ENCODE peak calls at places on chromosome 1, in four cellular contexts. U is GM06990; B is fibroblast of lung; T is CD8-positive, alpha-beta T cell. Z is an unnamed sample.

GRCh38 chr1:235954306-235955283 is 87.9 kb upstream of the LYST start:
- DNase-seq in T (peak), B (no peak), U (peak), Z (peak)

GRCh38 chr1:59136541-59137335 is 160.2 kb upstream of the FGGY start:
- DNase-seq in B (no peak), U (no peak), T (no peak), Z (no peak)

GRCh38 chr1:178137238-178137637 is 43.3 kb downstream of the RASAL2 start:
- DNase-seq in B (peak), U (no peak), T (no peak), Z (no peak)

GRCh38 chr1:67261646-67262045 is 46.0 kb upstream of the IL12RB2 start:
- DNase-seq in T (peak), U (no peak), B (no peak), Z (no peak)

GRCh38 chr1:89262643-89263042 is 10.0 kb downstream of the GBP5 start:
- DNase-seq in T (no peak), B (peak), U (no peak), Z (no peak)

GRCh38 chr1:102970496-102971078 is 137.7 kb downstream of the COL11A1 start:
- DNase-seq in T (no peak), B (peak), U (peak), Z (peak)

GRCh38 chr1:209875510-209875909 is 47.7 kb downstream of the UTP25 start:
- DNase-seq in U (no peak), B (peak), T (no peak), Z (peak)

GRCh38 chr1:98437540-98437939 is 224.0 kb upstream of the SNX7 start:
- DNase-seq in B (no peak), U (no peak), T (no peak), Z (no peak)

GRCh38 chr1:72781038-72781437 is 498.7 kb upstream of the NEGR1 start:
- DNase-seq in U (no peak), B (no peak), T (no peak), Z (no peak)

GRCh38 chr1:93779540-93780121 is 98.0 kb upstream of the BCAR3 start:
- DNase-seq in U (no peak), B (peak), T (no peak), Z (peak)

GRCh38 chr1:151043163-151043562 is 4.4 kb upstream of the C1orf56 start:
- DNase-seq in T (no peak), B (no peak), U (no peak), Z (no peak)

GRCh38 chr1:33220701-33221384 is 35.4 kb upstream of the ZNF362 start:
- DNase-seq in B (no peak), U (no peak), T (no peak), Z (no peak)

DNA sequence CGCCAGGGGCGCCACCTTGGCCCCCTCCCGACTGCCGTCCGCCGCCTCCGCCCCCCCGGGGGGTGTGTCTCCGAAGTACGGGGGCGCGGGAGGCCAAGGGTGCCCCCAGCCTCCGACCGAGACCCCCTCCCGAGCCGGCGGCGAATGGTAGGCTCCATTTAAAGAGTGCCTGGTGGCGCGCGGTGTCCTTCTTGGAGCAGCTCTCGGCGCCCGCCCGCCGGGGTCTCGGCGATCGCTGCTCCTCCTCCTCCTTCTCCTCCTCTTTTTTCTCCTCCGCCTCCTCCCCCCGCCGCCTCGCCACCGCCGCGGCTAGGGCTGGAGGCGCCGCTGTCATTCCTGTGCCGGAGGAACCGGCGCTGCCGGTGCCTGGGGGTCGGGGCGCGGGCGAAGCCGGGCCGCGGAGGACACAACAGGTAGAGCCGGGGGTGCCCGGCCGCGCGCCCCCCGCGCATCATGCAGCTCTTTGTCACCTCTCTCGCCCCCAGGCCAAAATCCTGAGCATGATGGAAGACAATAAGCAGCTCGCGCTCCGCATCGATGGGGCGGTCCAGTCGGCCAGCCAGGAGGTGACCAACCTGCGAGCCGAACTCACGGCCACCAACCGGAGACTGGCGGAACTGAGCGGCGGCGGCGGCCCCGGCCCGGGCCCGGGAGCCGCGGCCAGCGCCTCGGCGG is at the start of gene KAZN:
- DNase-seq in U (peak), T (no peak), B (no peak), Z (no peak)
- TF ChIP-seq CTCF in U (no peak), T (no peak), B (no peak), Z (no peak)

GRCh38 chr1:21950734-21951575 is 13.8 kb upstream of the HSPG2 start:
- DNase-seq in B (no peak), U (no peak), T (no peak), Z (no peak)
- TF ChIP-seq CTCF in B (no peak), U (no peak), T (no peak), Z (no peak)

DNA sequence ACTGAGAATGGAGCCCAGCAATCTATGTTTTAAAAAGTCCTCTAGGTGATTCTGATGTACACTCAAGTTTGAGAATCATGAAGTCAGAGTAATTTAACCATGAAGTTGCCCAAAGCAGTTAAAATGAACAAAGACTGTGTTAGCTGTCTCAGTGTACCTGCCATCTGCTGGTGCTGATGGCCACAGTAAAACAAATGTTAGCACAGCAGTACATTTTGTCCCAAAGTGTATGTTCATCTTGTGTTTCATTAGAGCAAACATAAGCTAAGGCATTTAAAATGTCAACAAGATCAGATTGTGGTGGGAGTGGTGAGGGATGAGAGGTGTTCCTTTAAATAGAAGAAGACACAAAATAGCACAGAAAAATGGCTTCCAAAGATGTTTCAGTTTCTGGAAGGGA is 31.1 kb downstream of the FYB2 start:
- DNase-seq in T (no peak), B (no peak), U (no peak), Z (no peak)
- TF ChIP-seq CTCF in T (no peak), B (no peak), U (no peak), Z (no peak)

GRCh38 chr1:6447016-6447817 is 18.8 kb downstream of the TNFRSF25 start:
- DNase-seq in B (no peak), T (no peak), U (no peak), Z (no peak)

GRCh38 chr1:6444377-6444776 is 19.8 kb downstream of the ESPN start:
- DNase-seq in U (no peak), T (no peak), B (no peak), Z (no peak)

GRCh38 chr1:6443339-6444115 is 19.0 kb downstream of the ESPN start:
- DNase-seq in U (no peak), T (no peak), B (no peak), Z (no peak)

GRCh38 chr1:6446665-6447015 is 19.3 kb downstream of the TNFRSF25 start:
- DNase-seq in B (no peak), U (no peak), T (no peak), Z (no peak)

DNA sequence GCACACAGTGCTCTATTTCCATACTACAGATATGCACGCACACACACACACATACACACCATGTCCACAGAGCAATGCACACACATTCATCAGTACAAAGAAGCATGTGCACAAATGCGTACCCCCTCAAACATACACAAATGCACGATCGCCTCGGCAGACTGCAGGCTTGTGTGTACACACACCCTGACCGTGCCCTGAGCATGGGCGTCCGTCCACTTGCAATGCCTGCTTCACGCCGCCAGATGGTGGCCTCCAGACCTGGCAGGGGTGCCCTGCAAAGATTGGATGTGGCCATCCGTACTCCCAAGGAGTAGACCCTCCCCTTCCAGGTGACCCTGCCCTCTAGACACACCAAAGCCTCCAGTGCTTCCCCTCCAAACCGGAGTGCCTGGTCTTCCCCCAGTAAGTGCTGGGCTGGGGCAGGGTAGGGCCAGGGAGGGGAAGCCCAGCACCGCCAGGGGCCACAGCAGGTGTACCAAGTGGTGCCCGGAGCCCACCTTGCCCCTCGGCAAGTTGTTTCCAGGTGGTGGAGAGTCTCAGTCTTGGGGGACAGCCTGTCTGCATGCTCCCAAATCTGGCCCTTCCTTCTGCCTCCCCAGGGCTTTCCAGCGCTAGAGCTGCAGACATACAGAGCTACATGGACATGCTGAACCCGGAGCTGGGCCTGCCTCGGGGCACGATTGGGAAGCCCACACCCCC is 20.6 kb downstream of the ESPN start:
- DNase-seq in T (no peak), U (no peak), B (peak), Z (no peak)
- TF ChIP-seq CTCF in T (peak), U (peak), B (peak), Z (peak)

GRCh38 chr1:62433861-62434611 is 2.8 kb upstream of the USP1 start:
- DNase-seq in T (no peak), U (no peak), B (peak), Z (no peak)
- TF ChIP-seq CTCF in T (no peak), U (no peak), B (no peak), Z (peak)